ENCODE peak calls at places on chromosomes 4 and X, in six cellular contexts. W, U, X, N, Q and F are unnamed samples.
A peak's percentile ranks its signal among the peaks of the same experiment; 100 is the strongest.

GRCh38 chrX:51496501-51497291 is at the start of gene NUDT11:
- DNase-seq in W (peak; percentile 12), U (peak; percentile 48), X (peak; percentile 12), N (no peak), Q (no peak), F (peak; percentile 72)

GRCh38 chr4:140103676-140104075 is 50.3 kb downstream of the MAML3 start:
- DNase-seq in W (no peak), U (peak; percentile 61), X (peak; percentile 15), N (no peak), Q (no peak), F (no peak)

GRCh38 chrX:27680726-27681125 is 90.6 kb downstream of the DCAF8L2 start:
- DNase-seq in W (no peak), U (no peak), X (no peak), N (no peak), Q (no peak), F (no peak)

GRCh38 chrX:139642241-139642927 is 65.6 kb downstream of the MCF2 start:
- DNase-seq in W (no peak), U (no peak), X (no peak), N (no peak), Q (no peak), F (peak; percentile 14)

GRCh38 chr4:113145519-113146291 is 96.3 kb downstream of the ANK2 start:
- DNase-seq in W (no peak), U (no peak), X (no peak), N (no peak), Q (no peak), F (peak; percentile 82)

GRCh38 chr4:88880001-88880400 is 177.0 kb downstream of the FAM13A start:
- DNase-seq in W (no peak), U (no peak), X (no peak), N (no peak), Q (no peak), F (peak; percentile 66)

GRCh38 chr4:10093801-10094552 is 22.6 kb downstream of the WDR1 start:
- DNase-seq in W (no peak), U (peak; percentile 95), X (no peak), N (no peak), Q (no peak), F (peak; percentile 83)

GRCh38 chr4:128716325-128716724 is 93.2 kb upstream of the JADE1 start:
- DNase-seq in W (no peak), U (no peak), X (no peak), N (no peak), Q (no peak), F (peak; percentile 12)

GRCh38 chrX:15815779-15816452 is 25.6 kb downstream of the ZRSR2 start:
- DNase-seq in W (no peak), U (peak; percentile 60), X (no peak), N (no peak), Q (no peak), F (peak; percentile 33)

GRCh38 chrX:39199429-39199828 is 398.2 kb downstream of the MID1IP1 start:
- DNase-seq in W (no peak), U (no peak), X (no peak), N (no peak), Q (no peak), F (no peak)